ENCODE peak calls at places on chromosomes 3 and 15, in five cellular contexts. B is MCF 10A, R is neural progenitor cell, Q is uterus, X is body of pancreas. K is an unnamed sample.

GRCh38 chr3:188431553-188431952 is 277.6 kb downstream of the LPP start:
- DNase-seq in B (peak; percentile 93), X (no peak), Q (no peak), R (no peak), K (peak; percentile 40)

GRCh38 chr3:54853573-54854404 is 74.1 kb downstream of the LRTM1 start:
- DNase-seq in R (peak; percentile 91), B (peak; percentile 61), Q (peak; percentile 65), X (peak; percentile 73), K (peak; percentile 70)

GRCh38 chr15:23912191-23912590 is 225.1 kb upstream of the NDN start:
- DNase-seq in Q (no peak), B (no peak), R (peak; percentile 81), X (peak; percentile 20), K (no peak)

GRCh38 chr15:27535445-27536129 is 563.5 kb downstream of the OCA2 start:
- DNase-seq in Q (no peak), X (no peak), R (no peak), B (no peak), K (no peak)

GRCh38 chr15:59347915-59348314 is 24.8 kb downstream of the MYO1E start:
- DNase-seq in B (no peak), R (no peak), Q (no peak), X (no peak), K (no peak)

GRCh38 chr3:19539488-19540395 is 391.4 kb downstream of the KCNH8 start:
- DNase-seq in B (no peak), X (no peak), Q (no peak), R (no peak), K (no peak)

GRCh38 chr15:68739390-68740075 is 81.2 kb downstream of the ANP32A start:
- DNase-seq in R (no peak), B (no peak), Q (no peak), X (no peak), K (no peak)

GRCh38 chr15:98160236-98160635 is 199.7 kb downstream of the ARRDC4 start:
- DNase-seq in R (no peak), B (no peak), Q (no peak), X (no peak), K (no peak)

GRCh38 chr3:113712129-113712528 is 15.7 kb upstream of the USF3 start:
- DNase-seq in R (no peak), B (peak; percentile 13), Q (no peak), X (no peak), K (no peak)

GRCh38 chr15:74220475-74221248 is 15.5 kb upstream of the CCDC33 start:
- DNase-seq in B (no peak), R (no peak), Q (no peak), X (no peak), K (no peak)

GRCh38 chr15:42138411-42138810 is 18.0 kb downstream of the PLA2G4F start:
- DNase-seq in R (no peak), X (no peak), B (no peak), Q (no peak), K (no peak)

GRCh38 chr15:85380860-85381535 is 595 bp downstream of the AKAP13 start:
- DNase-seq in X (peak; percentile 47), R (peak; percentile 90), Q (no peak), B (peak; percentile 36), K (peak; percentile 54)

GRCh38 chr15:100338971-100339444 is 2.8 kb downstream of the ADAMTS17 start:
- DNase-seq in Q (peak; percentile 71), X (peak; percentile 76), R (peak; percentile 87), B (peak; percentile 79), K (peak; percentile 70)
- TF ChIP-seq CTCF in Q (peak; percentile 72), X (peak; percentile 62), R (peak; percentile 77), B (peak; percentile 84), K (peak; percentile 62)

GRCh38 chr15:70492240-70493177 is 270.8 kb downstream of the UACA start:
- DNase-seq in Q (no peak), B (peak; percentile 86), X (no peak), R (no peak), K (peak; percentile 57)
- TF ChIP-seq CTCF in Q (no peak), B (no peak), X (no peak), R (no peak), K (no peak)

DNA sequence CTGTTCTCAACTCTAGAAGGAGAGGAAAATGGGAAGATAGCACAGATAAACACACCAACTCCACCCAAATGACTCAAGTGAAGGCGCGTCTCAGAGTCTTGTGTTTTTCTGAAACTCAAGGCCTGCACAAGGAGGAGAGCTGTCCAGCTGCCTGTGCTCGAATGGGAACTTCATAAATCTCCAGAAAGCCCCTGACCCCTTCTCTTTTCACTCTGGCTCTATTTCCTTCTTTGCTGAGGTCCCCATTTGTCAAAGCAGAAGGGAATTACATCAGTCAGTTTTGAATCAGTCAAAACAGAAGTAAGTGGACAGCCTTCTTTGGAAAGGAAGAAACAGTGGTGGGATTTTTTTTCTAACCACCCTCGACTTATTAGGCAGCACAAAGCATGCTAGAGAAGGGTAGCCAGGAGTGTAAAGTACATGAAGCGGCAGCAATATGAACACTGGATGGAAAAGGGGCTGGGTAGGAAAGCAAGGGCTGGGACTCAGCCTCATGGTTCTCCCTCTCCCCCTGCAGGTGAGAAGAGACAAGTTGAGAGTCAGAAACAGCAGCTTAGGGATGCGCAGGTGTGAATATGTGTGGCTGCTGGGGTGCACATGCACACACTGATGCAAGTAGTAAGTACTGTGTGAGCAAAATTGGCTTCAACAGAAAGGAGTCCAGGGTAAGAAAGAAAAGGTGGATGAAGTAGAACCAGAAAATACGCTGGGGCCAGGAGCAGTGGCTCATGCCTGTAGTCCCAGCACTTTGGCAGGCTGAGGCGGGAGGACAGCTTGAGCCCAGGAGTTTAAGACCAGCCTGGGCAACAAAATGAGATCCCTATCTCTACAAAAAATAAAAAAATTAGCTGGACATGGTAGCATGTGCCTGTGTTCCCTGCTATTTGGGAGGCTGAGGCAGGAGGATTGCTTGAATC is 36.6 kb upstream of the MAGEF1 start:
- DNase-seq in B (peak; percentile 73), Q (no peak), R (peak; percentile 58), X (no peak), K (no peak)
- TF ChIP-seq CTCF in B (peak; percentile 60), Q (no peak), R (peak; percentile 58), X (peak; percentile 23), K (no peak)

GRCh38 chr3:53151465-53151864 is 9.5 kb upstream of the PRKCD start:
- DNase-seq in Q (no peak), X (no peak), B (no peak), R (no peak), K (no peak)
- TF ChIP-seq CTCF in Q (no peak), X (no peak), B (no peak), R (no peak), K (no peak)

DNA sequence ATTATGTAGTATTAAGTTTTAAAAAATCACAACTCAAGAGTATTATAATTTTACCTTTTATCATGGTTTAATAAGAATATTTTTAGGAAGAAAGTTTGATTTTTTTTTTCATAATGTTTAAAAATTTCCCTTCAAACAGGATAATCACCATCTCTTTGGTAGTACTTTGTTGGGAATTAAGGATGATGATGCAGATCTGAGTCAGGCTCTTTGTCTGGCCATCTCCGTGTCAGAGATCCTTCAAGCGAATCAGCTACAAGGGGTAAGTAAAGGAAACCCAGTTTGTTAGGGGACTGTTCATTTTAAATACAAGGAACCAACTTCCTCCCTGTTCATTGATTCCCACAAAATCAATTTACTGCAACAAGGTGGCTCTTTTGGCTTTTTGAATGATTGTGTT is 36.8 kb upstream of the NIT2 start:
- DNase-seq in Q (no peak), B (no peak), R (no peak), X (no peak), K (no peak)
- TF ChIP-seq CTCF in Q (no peak), B (no peak), R (no peak), X (no peak), K (no peak)

DNA sequence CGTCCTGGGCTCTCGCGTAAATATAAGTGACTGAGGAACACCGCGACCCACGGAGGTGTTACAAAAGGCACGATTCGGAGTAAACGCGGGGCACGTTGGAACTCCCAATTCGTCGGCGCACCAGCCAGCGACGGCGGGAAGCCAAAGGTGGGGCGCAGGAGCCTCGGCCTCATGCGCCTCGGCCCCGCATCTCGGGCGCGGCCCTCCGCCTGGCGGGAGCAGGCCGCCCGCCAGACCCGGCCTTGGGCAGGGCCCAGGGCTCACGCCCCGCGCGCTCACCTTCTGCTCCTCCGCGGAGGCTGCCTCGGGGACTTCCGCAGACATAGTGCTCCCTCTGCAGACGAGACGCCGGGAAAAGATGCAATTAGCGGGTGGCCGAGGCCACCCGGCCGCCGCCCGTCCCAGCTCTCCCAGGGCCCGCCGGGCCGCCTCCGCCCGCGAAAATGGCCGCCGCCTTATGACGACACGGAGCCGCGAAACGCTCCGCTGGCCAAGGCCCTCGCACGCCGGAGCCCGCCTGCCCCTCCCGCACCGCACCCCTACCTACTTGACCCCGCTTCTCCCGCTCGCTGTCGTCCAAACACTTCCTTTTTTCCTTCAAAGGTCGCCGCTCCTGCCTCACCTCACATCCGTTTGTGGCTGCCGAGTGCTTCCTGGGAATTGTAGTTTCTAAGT is at the start of gene ARPP19:
- DNase-seq in X (peak; percentile 90), B (peak; percentile 96), R (peak; percentile 97), Q (peak; percentile 87), K (peak; percentile 94)
- TF ChIP-seq CTCF in X (no peak), B (no peak), R (peak; percentile 39), Q (peak; percentile 7), K (no peak)

DNA sequence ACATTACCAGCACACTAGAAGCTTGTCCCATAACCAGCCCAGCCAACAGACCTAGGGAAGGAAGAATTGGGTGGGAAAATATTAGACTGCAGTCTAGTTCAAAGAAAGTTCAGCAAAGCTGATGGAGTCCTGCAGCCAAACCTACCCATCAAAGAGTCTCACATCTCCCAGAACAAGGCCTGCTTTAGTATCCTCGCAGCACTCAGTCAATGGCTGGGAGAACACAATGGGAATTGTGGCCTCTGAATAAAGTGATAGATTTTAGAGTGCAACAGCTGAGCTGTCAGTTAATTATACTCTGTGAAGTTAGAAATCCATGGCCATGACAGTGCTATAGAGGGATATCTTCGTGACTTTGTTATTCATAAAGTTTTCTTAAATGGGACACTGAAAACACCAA is 207.2 kb upstream of the NAALADL2 start:
- DNase-seq in X (no peak), B (no peak), Q (no peak), R (no peak), K (no peak)
- TF ChIP-seq CTCF in X (no peak), B (no peak), Q (no peak), R (no peak), K (no peak)

DNA sequence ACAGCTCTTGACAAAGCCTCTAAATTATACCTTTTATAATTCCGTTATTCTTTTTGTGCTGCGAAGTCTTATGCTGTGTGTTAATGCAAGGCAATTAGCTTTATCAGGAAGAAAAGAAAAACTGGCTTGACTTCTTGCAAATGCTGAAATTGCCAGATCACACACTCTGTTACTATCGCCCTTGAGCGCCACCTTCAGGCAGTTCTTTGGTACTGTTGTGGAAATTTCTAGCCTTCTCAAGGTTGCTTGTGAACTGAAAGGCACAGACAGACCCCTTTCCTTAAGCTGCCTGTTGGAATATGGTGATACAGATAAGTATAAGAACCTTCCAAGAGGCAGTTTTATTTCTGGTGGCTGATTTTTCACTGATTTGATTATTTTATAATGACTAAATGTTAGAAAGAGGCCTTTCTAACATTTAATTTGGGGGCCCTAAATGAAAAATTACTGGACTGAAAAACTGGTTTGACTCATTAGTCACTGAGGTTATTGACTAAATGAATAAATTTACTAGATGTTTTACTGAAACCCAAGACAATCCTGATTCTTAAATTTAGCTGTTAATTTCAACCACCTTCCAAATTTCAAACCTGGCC is 126.2 kb upstream of the RASGRP1 start:
- DNase-seq in R (peak; percentile 83), B (peak; percentile 81), Q (peak; percentile 48), X (peak; percentile 72), K (peak; percentile 76)
- TF ChIP-seq CTCF in R (peak; percentile 94), B (peak; percentile 78), Q (peak; percentile 65), X (peak; percentile 62), K (peak; percentile 83)

K was measured in colonic mucosa.